ENCODE peak calls at places on chromosome 13, in five cellular contexts. N is A549, R is astrocyte, M is osteoblast, B is transverse colon. O is an unnamed sample.

GRCh38 chr13:30745917-30746686 is 10.8 kb downstream of the ALOX5AP start:
- DNase-seq in N (no peak), R (no peak), M (no peak), B (peak; percentile 54), O (peak; percentile 60)

GRCh38 chr13:114099918-114100445 is 32.4 kb downstream of the RASA3 start:
- DNase-seq in N (peak; percentile 26), R (peak; percentile 53), M (peak; percentile 94), B (peak; percentile 26), O (no peak)

GRCh38 chr13:27964741-27965323 is 4.3 kb downstream of the CDX2 start:
- DNase-seq in N (no peak), R (no peak), M (peak; percentile 44), B (no peak), O (peak; percentile 46)

GRCh38 chr13:108033800-108034707 is 181.3 kb downstream of the LIG4 start:
- DNase-seq in N (no peak), R (no peak), M (no peak), B (no peak), O (no peak)

GRCh38 chr13:31069808-31070544 is 91.7 kb downstream of the HSPH1 start:
- DNase-seq in N (no peak), R (no peak), M (peak; percentile 22), B (no peak), O (no peak)

GRCh38 chr13:20461481-20461859 is 64.2 kb downstream of the CRYL1 start:
- DNase-seq in N (no peak), R (peak; percentile 75), M (peak; percentile 87), B (no peak), O (no peak)

GRCh38 chr13:32941368-32941767 is 74.9 kb upstream of the KL start:
- DNase-seq in N (no peak), R (no peak), M (no peak), B (no peak), O (no peak)

GRCh38 chr13:48400820-48401219 is 12.1 kb downstream of the LPAR6 start:
- DNase-seq in N (no peak), R (peak; percentile 71), M (peak; percentile 15), B (no peak), O (no peak)

GRCh38 chr13:75544681-75545333 is 4.8 kb upstream of the UCHL3 start:
- DNase-seq in N (no peak), R (peak; percentile 83), M (no peak), B (no peak), O (no peak)

GRCh38 chr13:76425930-76426329 is 460.3 kb downstream of the KCTD12 start:
- DNase-seq in N (no peak), R (peak; percentile 65), M (peak; percentile 13), B (no peak), O (no peak)

GRCh38 chr13:30864352-30865130 is 41.5 kb upstream of the MEDAG start:
- DNase-seq in N (no peak), R (peak; percentile 99), M (peak; percentile 56), B (no peak), O (no peak)

GRCh38 chr13:93740334-93740733 is 513.7 kb downstream of the GPC6 start:
- DNase-seq in N (no peak), R (no peak), M (no peak), B (no peak), O (no peak)

GRCh38 chr13:114001331-114002008 is 27.6 kb upstream of the C13orf46 start:
- DNase-seq in N (no peak), R (no peak), M (no peak), B (no peak), O (peak; percentile 36)

GRCh38 chr13:102309110-102309509 is 92.7 kb downstream of the FGF14 start:
- DNase-seq in N (no peak), R (no peak), M (no peak), B (no peak), O (no peak)

GRCh38 chr13:28603033-28603664 is 55.8 kb upstream of the POMP start:
- DNase-seq in N (no peak), R (no peak), M (no peak), B (no peak), O (no peak)

GRCh38 chr13:24511019-24511823 is 1.4 kb downstream of the PARP4 start:
- DNase-seq in N (peak; percentile 25), R (peak; percentile 95), M (peak; percentile 97), B (peak; percentile 56), O (peak; percentile 78)

GRCh38 chr13:30908416-30908980 is 2.4 kb downstream of the MEDAG start:
- DNase-seq in N (no peak), R (peak; percentile 72), M (peak; percentile 66), B (no peak), O (no peak)

GRCh38 chr13:30341815-30342570 is 34.6 kb upstream of the KATNAL1 start:
- DNase-seq in N (no peak), R (peak; percentile 95), M (peak; percentile 90), B (peak; percentile 76), O (no peak)

GRCh38 chr13:112748947-112749346 is 59.1 kb downstream of the ATP11A start:
- DNase-seq in N (no peak), R (no peak), M (peak; percentile 59), B (no peak), O (no peak)

GRCh38 chr13:30874111-30874510 is 32.0 kb upstream of the MEDAG start:
- DNase-seq in N (no peak), R (no peak), M (no peak), B (no peak), O (no peak)

GRCh38 chr13:43805071-43805468 is 18.3 kb upstream of the ENOX1 start:
- DNase-seq in N (peak; percentile 55), R (peak; percentile 89), M (peak; percentile 94), B (no peak), O (no peak)

GRCh38 chr13:113837554-113838355 is 26.1 kb downstream of the GAS6 start:
- DNase-seq in N (peak; percentile 62), R (peak; percentile 98), M (peak; percentile 100), B (peak; percentile 84), O (peak; percentile 52)

GRCh38 chr13:112124100-112124499 is 57.2 kb downstream of the SOX1 start:
- DNase-seq in N (no peak), R (no peak), M (no peak), B (no peak), O (no peak)

GRCh38 chr13:110657196-110657595 is 41.9 kb downstream of the NAXD start:
- DNase-seq in N (no peak), R (no peak), M (no peak), B (no peak), O (no peak)

DNA sequence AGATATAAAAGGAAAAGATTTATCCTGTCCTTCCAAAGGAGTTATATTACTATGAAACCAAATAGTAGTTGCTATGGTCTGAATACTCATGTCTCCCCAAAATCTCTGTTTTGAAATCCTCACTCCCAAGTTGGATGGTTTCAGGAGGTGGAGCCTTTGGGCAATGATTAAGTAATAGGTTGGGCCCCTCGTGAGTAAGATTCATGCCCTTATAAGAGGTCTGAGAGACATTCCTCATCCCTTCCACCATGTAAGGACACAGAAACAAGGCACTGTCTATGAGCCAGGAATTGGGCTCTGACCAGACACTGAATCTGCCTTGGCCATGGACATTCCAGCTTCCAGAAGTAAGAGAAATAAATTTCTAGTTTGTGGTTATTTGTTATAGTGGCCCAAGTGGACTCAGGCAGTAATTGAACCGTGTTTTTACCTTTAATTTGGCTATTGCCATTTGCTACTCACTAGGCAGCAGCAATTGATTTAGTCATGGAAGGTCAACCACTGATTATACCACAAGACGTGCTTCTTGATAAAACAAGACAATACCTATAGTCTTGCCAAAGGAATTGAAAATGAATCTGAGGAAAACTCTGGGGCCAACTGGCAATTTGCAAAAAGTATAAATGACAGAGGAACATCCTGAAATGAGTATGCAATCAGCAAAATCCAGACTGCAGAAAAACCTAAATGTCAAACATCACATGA is 717.4 kb upstream of the SPRY2 start:
- DNase-seq in N (no peak), R (no peak), M (no peak), B (no peak), O (no peak)
- H3K9me3 ChIP-seq in N (no peaks in the 10 kb centered on the region), R (no peaks in the 10 kb centered on the region), M (no peaks in the 10 kb centered on the region), B (no peaks in the 10 kb centered on the region), O (no peaks in the 10 kb centered on the region)

DNA sequence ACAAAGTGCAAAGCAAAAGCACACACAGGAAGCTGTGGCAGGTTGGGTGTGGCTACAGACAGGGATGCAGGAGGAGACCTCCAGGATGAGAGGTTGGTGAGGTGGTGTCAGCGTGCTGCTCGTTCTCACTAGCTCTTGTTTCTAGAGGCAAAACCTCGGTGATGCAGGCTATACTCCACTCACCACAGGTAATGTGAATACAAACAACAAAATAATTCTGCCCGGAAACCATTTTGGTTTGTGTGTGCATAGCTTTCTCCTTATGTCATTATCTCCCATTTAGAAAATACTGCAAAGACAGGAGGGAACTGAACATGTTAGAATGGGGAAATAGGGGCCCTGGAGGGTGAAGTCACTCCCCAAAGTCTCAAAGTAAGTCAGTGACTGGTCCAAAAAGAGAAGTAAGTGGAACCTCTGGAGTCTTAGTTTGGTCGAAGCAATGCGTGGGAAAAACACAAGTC is 9.4 kb downstream of the LCP1 start:
- DNase-seq in N (no peak), R (no peak), M (no peak), B (peak; percentile 41), O (no peak)
- H3K27ac ChIP-seq in N (no peak overlapping the region), R (no peak overlapping the region), M (no peak overlapping the region), B (peak overlapping the region; percentile 69), O (peak overlapping the region; percentile 62)

GRCh38 chr13:19088416-19088815 is 93.2 kb downstream of the TUBA3C start:
- DNase-seq in N (no peak), R (no peak), M (no peak), B (no peak), O (no peak)
- H3K9me3 ChIP-seq in N (no peaks in the 10 kb centered on the region), R (peaks cover 9% of the 10 kb centered on the region), M (peaks cover 7% of the 10 kb centered on the region), B (no peaks in the 10 kb centered on the region), O (peaks cover 5% of the 10 kb centered on the region)

GRCh38 chr13:37682496-37682895 is 83.9 kb upstream of the POSTN start:
- DNase-seq in N (no peak), R (no peak), M (no peak), B (no peak), O (no peak)
- H3K27ac ChIP-seq in N (no peak overlapping the region), R (peak overlapping the region; percentile 86), M (peak overlapping the region; percentile 89), B (peak overlapping the region; percentile 49), O (no peak overlapping the region)

DNA sequence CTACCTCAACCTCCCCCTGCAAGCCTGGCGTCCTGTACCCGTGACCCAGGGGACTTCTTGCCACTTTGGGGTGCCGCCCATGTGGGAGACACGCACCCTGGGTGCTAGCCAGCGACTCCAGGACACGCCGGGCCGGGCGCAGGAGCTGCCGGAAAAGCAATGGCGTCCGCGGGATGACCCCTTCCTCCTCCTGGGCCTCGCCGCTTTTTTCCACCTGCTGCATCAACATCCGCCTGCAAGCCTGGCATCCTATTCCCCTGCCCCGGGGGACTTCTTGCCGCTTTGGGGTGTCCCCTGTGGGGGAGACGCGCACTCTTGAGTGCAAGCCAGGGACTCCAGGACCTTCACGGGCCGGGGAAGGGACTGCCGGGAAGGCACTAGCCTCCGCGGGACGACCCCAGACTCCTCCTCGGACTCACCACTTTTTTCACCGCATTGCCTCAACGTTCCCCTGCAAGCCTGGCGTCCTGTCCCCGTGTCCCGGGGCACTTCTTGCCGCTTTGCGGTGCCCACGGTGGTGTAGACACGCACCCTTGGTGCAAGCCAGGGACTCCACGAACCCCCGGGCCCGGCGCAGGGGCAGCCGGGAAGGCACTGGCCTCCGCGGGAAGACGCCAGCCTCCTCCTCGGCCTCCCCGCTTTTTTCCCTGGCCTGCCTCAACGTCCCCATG is 237.8 kb downstream of the TUBA3C start:
- DNase-seq in N (no peak), R (no peak), M (peak; percentile 15), B (no peak), O (no peak)
- H3K9me3 ChIP-seq in N (no peaks in the 10 kb centered on the region), R (peaks cover 4% of the 10 kb centered on the region), M (no peaks in the 10 kb centered on the region), B (no peaks in the 10 kb centered on the region), O (no peaks in the 10 kb centered on the region)

O was measured in Peyer's patch.